ENCODE peak calls at places on chromosomes 5 and 9, in six cellular contexts. One of them, this sample, is unnamed.

GRCh38 chr9:68505681-68506409 is 34.8 kb downstream of the TMEM252 start:
- DNase-seq in transverse colon: no peak
- DNase-seq in AG09309: no peak
- DNase-seq in LNCaP clone FGC: no peak
- DNase-seq in HFFc6: no peak
- DNase-seq in natural killer cell: no peak
- DNase-seq in this sample: no peak

GRCh38 chr9:111914749-111915424 is 18.3 kb downstream of the UGCG start:
- DNase-seq in LNCaP clone FGC: no peak
- DNase-seq in AG09309: no peak
- DNase-seq in natural killer cell: no peak
- DNase-seq in HFFc6: no peak
- DNase-seq in transverse colon: no peak
- DNase-seq in this sample: no peak

GRCh38 chr9:10875752-10876151 is 262.9 kb upstream of the PTPRD start:
- DNase-seq in AG09309: no peak
- DNase-seq in LNCaP clone FGC: no peak
- DNase-seq in transverse colon: no peak
- DNase-seq in natural killer cell: no peak
- DNase-seq in HFFc6: no peak
- DNase-seq in this sample: no peak

GRCh38 chr5:87129051-87129450 is 138.6 kb upstream of the RASA1 start:
- DNase-seq in natural killer cell: no peak
- DNase-seq in LNCaP clone FGC: no peak
- DNase-seq in transverse colon: no peak
- DNase-seq in HFFc6: no peak
- DNase-seq in AG09309: no peak
- DNase-seq in this sample: no peak

GRCh38 chr5:380701-381309 is 59.3 kb downstream of the AHRR start:
- DNase-seq in HFFc6: no peak
- DNase-seq in LNCaP clone FGC: no peak
- DNase-seq in AG09309: peak; percentile 42
- DNase-seq in natural killer cell: no peak
- DNase-seq in transverse colon: peak; percentile 4
- DNase-seq in this sample: peak; percentile 35

GRCh38 chr5:14958196-14958595 is 86.6 kb upstream of the ANKH start:
- DNase-seq in LNCaP clone FGC: no peak
- DNase-seq in HFFc6: no peak
- DNase-seq in AG09309: peak; percentile 62
- DNase-seq in transverse colon: no peak
- DNase-seq in natural killer cell: no peak
- DNase-seq in this sample: no peak

GRCh38 chr9:32969270-32969669 is 32.2 kb downstream of the APTX start:
- DNase-seq in HFFc6: peak; percentile 82
- DNase-seq in natural killer cell: no peak
- DNase-seq in AG09309: no peak
- DNase-seq in transverse colon: no peak
- DNase-seq in LNCaP clone FGC: no peak
- DNase-seq in this sample: no peak

GRCh38 chr9:21965401-21965951 is 28.7 kb downstream of the CDKN2A start:
- DNase-seq in AG09309: no peak
- DNase-seq in natural killer cell: no peak
- DNase-seq in LNCaP clone FGC: no peak
- DNase-seq in HFFc6: peak; percentile 72
- DNase-seq in transverse colon: peak; percentile 70
- DNase-seq in this sample: no peak

GRCh38 chr5:78985407-78986223 is 505 bp upstream of the ARSB start:
- DNase-seq in LNCaP clone FGC: no peak
- DNase-seq in natural killer cell: peak; percentile 46
- DNase-seq in AG09309: no peak
- DNase-seq in transverse colon: peak; percentile 45
- DNase-seq in HFFc6: peak; percentile 29
- DNase-seq in this sample: no peak

GRCh38 chr9:110933350-110934001 is 104.8 kb downstream of the LPAR1 start:
- DNase-seq in natural killer cell: no peak
- DNase-seq in transverse colon: no peak
- DNase-seq in AG09309: no peak
- DNase-seq in LNCaP clone FGC: no peak
- DNase-seq in HFFc6: no peak
- DNase-seq in this sample: no peak

GRCh38 chr5:133735346-133735745 is 123.0 kb upstream of the FSTL4 start:
- DNase-seq in AG09309: no peak
- DNase-seq in natural killer cell: no peak
- DNase-seq in transverse colon: no peak
- DNase-seq in HFFc6: peak; percentile 39
- DNase-seq in LNCaP clone FGC: no peak
- DNase-seq in this sample: no peak

GRCh38 chr5:10632110-10632903 is 68.4 kb downstream of the ANKRD33B start:
- DNase-seq in LNCaP clone FGC: no peak
- DNase-seq in natural killer cell: no peak
- DNase-seq in HFFc6: no peak
- DNase-seq in AG09309: no peak
- DNase-seq in transverse colon: peak; percentile 53
- DNase-seq in this sample: no peak

GRCh38 chr9:27033815-27034403 is 28.4 kb upstream of the LRRC19 start:
- DNase-seq in transverse colon: peak; percentile 66
- DNase-seq in LNCaP clone FGC: peak; percentile 32
- DNase-seq in natural killer cell: no peak
- DNase-seq in AG09309: peak; percentile 20
- DNase-seq in HFFc6: peak; percentile 44
- DNase-seq in this sample: no peak

GRCh38 chr5:72140711-72141110 is 33.4 kb downstream of the MAP1B start:
- DNase-seq in natural killer cell: no peak
- DNase-seq in transverse colon: no peak
- DNase-seq in LNCaP clone FGC: no peak
- DNase-seq in AG09309: no peak
- DNase-seq in HFFc6: no peak
- DNase-seq in this sample: no peak

GRCh38 chr5:156883316-156883875 is 33.3 kb downstream of the PPP1R2B start:
- DNase-seq in HFFc6: no peak
- DNase-seq in transverse colon: no peak
- DNase-seq in AG09309: no peak
- DNase-seq in natural killer cell: no peak
- DNase-seq in LNCaP clone FGC: no peak
- DNase-seq in this sample: no peak

GRCh38 chr9:79165006-79165405 is 406.8 kb upstream of the TLE4 start:
- DNase-seq in LNCaP clone FGC: no peak
- DNase-seq in transverse colon: no peak
- DNase-seq in AG09309: no peak
- DNase-seq in HFFc6: peak; percentile 50
- DNase-seq in natural killer cell: no peak
- DNase-seq in this sample: no peak

GRCh38 chr9:93996367-93996766 is 41.2 kb upstream of the BARX1 start:
- DNase-seq in AG09309: no peak
- DNase-seq in LNCaP clone FGC: no peak
- DNase-seq in transverse colon: no peak
- DNase-seq in HFFc6: no peak
- DNase-seq in natural killer cell: no peak
- DNase-seq in this sample: no peak

GRCh38 chr9:134145262-134145661 is 9.4 kb downstream of the WDR5 start:
- DNase-seq in HFFc6: no peak
- DNase-seq in LNCaP clone FGC: no peak
- DNase-seq in transverse colon: no peak
- DNase-seq in natural killer cell: no peak
- DNase-seq in AG09309: no peak
- DNase-seq in this sample: no peak

GRCh38 chr9:134144801-134145200 is 8.9 kb downstream of the WDR5 start:
- DNase-seq in AG09309: no peak
- DNase-seq in transverse colon: no peak
- DNase-seq in HFFc6: no peak
- DNase-seq in natural killer cell: no peak
- DNase-seq in LNCaP clone FGC: no peak
- DNase-seq in this sample: no peak

GRCh38 chr9:134150557-134151214 is 13.7 kb downstream of the RNU6ATAC start:
- DNase-seq in HFFc6: no peak
- DNase-seq in AG09309: no peak
- DNase-seq in natural killer cell: no peak
- DNase-seq in transverse colon: no peak
- DNase-seq in LNCaP clone FGC: no peak
- DNase-seq in this sample: no peak

GRCh38 chr9:134149380-134149779 is 13.5 kb downstream of the WDR5 start:
- DNase-seq in transverse colon: no peak
- DNase-seq in natural killer cell: no peak
- DNase-seq in HFFc6: no peak
- DNase-seq in LNCaP clone FGC: no peak
- DNase-seq in AG09309: no peak
- DNase-seq in this sample: no peak

DNA sequence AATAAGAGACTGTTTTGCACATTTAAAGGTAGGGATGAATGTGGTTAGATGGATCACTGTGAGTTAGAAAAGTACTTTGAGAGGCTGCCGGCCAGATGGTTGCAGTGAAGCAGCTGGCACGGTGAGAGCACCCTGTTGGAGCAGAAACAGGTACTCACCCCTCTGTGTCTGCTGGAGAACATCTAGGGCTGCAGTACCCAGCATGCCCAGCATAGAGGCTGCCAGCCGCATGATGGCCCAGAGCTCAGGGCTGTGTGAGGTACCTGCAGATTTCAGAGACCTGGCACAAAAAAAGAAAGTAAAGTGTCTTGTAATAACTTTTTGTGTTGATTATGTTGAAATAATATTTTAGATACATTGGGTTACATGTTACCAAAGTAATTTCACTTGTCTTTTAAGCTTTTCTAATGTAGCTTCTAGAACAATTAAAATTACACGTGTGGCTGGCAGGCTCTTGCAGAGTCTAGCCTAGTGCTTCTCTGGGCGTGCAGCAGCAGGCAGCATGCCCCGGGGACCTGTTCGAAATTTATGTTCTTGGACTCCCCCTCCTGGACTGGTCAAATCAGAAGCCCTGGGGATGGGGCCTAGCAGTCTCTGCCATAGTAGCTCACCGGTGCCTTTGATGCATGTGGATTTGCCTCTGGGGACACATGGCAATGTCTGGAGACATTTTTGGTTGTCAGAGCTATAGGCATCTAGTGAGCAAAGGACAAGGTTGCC is 11.1 kb downstream of the WDR5 start:
- DNase-seq in LNCaP clone FGC: no peak
- DNase-seq in transverse colon: no peak
- DNase-seq in HFFc6: no peak
- DNase-seq in natural killer cell: no peak
- DNase-seq in AG09309: no peak
- DNase-seq in this sample: no peak
- TF ChIP-seq CTCF in LNCaP clone FGC: no peak
- TF ChIP-seq CTCF in transverse colon: no peak
- TF ChIP-seq CTCF in HFFc6: no peak
- TF ChIP-seq CTCF in natural killer cell: no peak
- TF ChIP-seq CTCF in AG09309: no peak
- TF ChIP-seq CTCF in this sample: no peak

DNA sequence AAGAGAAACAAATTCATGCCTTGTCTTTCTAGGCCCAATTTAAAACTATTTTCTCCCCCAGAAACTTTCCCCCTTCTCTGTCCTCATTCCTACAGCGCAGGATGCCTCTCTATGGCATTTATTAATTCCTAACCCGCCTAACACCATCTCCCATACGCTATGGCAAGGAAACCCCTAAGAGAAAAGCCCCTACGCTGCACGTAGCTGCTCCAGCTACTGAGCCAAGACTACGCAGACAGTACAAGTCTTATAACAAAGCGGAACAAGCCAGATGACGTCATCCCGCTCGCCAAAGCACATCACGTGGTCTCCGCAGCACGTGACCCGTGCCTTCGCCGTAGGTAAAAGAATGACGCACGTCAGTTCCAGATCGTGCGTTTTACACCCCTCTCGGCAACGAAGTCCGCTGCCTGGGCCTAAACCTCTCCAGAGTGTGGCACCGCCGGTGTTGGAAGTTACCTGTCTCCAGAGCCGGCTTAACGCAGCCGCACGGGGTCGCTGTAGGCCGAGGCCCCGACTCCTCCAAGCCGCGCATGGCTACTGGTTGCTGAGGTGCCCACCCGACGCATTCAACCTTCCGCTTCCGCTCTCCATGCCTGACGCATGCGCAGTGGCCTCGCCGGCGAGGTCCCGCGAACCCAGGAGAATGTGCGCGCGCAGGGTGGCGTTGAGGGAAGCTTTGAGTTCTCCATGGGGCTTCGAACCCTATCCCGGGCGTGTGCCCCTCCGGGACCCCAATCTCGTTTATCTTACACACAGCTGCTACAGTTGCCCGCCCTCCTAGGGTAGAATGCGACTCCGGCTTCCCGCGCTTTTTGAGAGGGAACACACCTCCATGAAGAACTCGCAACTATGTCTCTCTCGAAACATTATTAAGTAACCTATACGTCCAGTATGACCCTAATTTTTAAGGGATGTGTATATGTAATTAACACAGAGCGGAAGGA is at the start of gene TRMO:
- DNase-seq in AG09309: peak; percentile 97
- DNase-seq in HFFc6: peak; percentile 95
- DNase-seq in transverse colon: peak; percentile 98
- DNase-seq in LNCaP clone FGC: peak; percentile 97
- DNase-seq in natural killer cell: peak; percentile 98
- DNase-seq in this sample: peak; percentile 98
- TF ChIP-seq CTCF in AG09309: peak; percentile 72
- TF ChIP-seq CTCF in HFFc6: peak; percentile 83
- TF ChIP-seq CTCF in transverse colon: peak; percentile 64
- TF ChIP-seq CTCF in LNCaP clone FGC: peak; percentile 56
- TF ChIP-seq CTCF in natural killer cell: peak; percentile 56
- TF ChIP-seq CTCF in this sample: peak; percentile 73

DNA sequence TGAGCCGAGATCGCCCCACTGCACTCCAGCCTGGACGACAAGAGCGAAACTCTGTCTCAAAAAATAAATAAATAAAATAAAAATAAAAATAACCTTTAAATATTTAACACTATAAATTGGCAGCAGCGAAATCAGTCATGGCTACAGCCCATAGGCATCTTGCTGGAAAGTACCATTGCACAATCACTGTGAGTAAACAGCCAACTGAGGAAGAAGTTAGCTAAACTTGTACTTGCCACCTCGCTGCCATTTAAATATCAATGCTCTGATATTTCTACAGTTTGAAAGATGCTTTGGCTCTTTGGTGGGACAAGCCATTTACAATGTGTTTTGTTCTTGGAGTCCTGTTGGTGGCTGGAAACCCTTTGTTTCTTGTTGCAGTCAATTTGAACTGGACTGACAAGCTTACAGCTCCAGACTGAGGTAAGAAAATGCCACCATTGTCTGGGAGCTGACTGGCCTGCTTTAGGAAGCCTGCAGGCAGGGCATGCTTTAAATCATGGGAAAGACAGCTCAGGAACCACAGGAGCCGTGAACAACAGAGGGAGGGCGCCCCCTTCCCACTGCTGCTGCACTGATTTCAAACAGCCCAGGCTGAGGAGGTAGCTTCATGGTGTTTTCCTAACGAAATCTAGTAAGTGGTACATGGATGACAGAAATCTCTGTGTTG is 322.8 kb upstream of the RFX3 start:
- DNase-seq in LNCaP clone FGC: no peak
- DNase-seq in AG09309: no peak
- DNase-seq in HFFc6: no peak
- DNase-seq in transverse colon: no peak
- DNase-seq in natural killer cell: no peak
- DNase-seq in this sample: no peak
- TF ChIP-seq CTCF in LNCaP clone FGC: peak; percentile 32
- TF ChIP-seq CTCF in AG09309: no peak
- TF ChIP-seq CTCF in HFFc6: peak; percentile 39
- TF ChIP-seq CTCF in transverse colon: no peak
- TF ChIP-seq CTCF in natural killer cell: no peak
- TF ChIP-seq CTCF in this sample: no peak

DNA sequence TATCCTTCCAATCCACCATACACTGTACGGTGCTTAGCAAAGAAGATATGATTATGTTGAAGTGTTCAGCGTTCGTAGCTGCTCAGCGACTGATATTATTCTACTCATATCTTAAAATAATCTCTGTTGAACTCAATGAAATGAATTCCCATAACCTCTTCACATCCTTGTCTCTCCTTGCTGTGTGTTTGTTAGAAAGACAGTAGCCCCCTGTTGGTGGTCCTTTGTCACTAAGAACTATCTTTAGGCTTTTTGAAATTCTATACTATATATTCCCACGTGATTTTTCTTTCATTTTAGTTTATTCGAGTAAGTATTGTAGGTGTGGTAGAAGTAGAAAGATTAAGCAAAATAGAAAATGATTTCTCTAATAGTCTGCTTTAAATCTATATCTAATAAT is 762.8 kb upstream of the WWC1 start:
- DNase-seq in HFFc6: no peak
- DNase-seq in transverse colon: no peak
- DNase-seq in AG09309: no peak
- DNase-seq in LNCaP clone FGC: no peak
- DNase-seq in natural killer cell: no peak
- DNase-seq in this sample: no peak
- TF ChIP-seq CTCF in HFFc6: no peak
- TF ChIP-seq CTCF in transverse colon: no peak
- TF ChIP-seq CTCF in AG09309: no peak
- TF ChIP-seq CTCF in LNCaP clone FGC: no peak
- TF ChIP-seq CTCF in natural killer cell: no peak
- TF ChIP-seq CTCF in this sample: no peak